ENCODE peak calls at places on chromosomes 6 and 20, in eight cellular contexts. X is neural progenitor cell; J is stimulated activated naive CD8-positive, alpha-beta T cell treated with anti-CD3 and anti-CD28 coated beads, Interleukin-15, amount 100 ng/mL, for 72 hours; C is NCI-H2029 treated with DMSO at 0.1 percent for 48 hours; K is omental fat pad; W is activated CD4-positive, alpha-beta T cell treated with anti-CD3 and anti-CD28 coated beads for 4 hours; I is psoas muscle; E is C1 segment of cervical spinal cord. S is an unnamed sample.

GRCh38 chr20:2330090-2330695 is 34.4 kb downstream of the TGM3 start:
- DNase-seq in E (no peak), C (peak; percentile 50), X (no peak), W (no peak), I (no peak), J (no peak), K (no peak), S (no peak)

GRCh38 chr20:51667491-51667890 is 100.7 kb downstream of the ATP9A start:
- DNase-seq in X (no peak), C (no peak), E (no peak), I (no peak), W (no peak), J (no peak), K (no peak), S (no peak)

GRCh38 chr6:42963179-42963854 is 2.8 kb downstream of the GNMT start:
- DNase-seq in X (no peak), W (no peak), E (no peak), I (no peak), J (no peak), K (no peak), C (no peak), S (no peak)

GRCh38 chr6:16670183-16670582 is 91.1 kb downstream of the ATXN1 start:
- DNase-seq in K (no peak), E (no peak), X (no peak), W (no peak), C (no peak), J (no peak), I (peak; percentile 20), S (no peak)

GRCh38 chr20:37804584-37805566 is 98.1 kb upstream of the VSTM2L start:
- DNase-seq in J (no peak), W (no peak), X (no peak), E (peak; percentile 59), C (no peak), K (no peak), I (no peak), S (no peak)

GRCh38 chr6:22737331-22737730 is 168.0 kb downstream of the HDGFL1 start:
- DNase-seq in C (no peak), I (peak; percentile 21), J (no peak), E (peak; percentile 43), K (no peak), W (no peak), X (peak; percentile 79), S (no peak)

GRCh38 chr20:10357974-10358373 is 76.0 kb downstream of the MKKS start:
- DNase-seq in E (no peak), C (no peak), W (no peak), K (no peak), X (peak; percentile 6), I (no peak), J (no peak), S (no peak)

GRCh38 chr6:140311146-140311545 is 936.7 kb upstream of the CITED2 start:
- DNase-seq in I (no peak), C (no peak), K (no peak), X (no peak), J (no peak), W (no peak), E (no peak), S (no peak)

GRCh38 chr6:8875986-8876385 is 440.6 kb upstream of the SLC35B3 start:
- DNase-seq in X (no peak), W (no peak), C (no peak), K (no peak), J (no peak), E (no peak), I (no peak), S (no peak)

S was measured in stimulated activated naive CD4-positive, alpha-beta T cell treated with Interleukin-2 at 50 U/mL for 16 hours.